ENCODE peak calls at places on chromosome 15, in ten cellular contexts. C is ACHN; M is natural killer cell; F is CD4-positive, alpha-beta T cell; Y is LoVo; S is HEK293T; X is stimulated activated CD8-positive, alpha-beta memory T cell treated with anti-CD3 and anti-CD28 coated beads, Interleukin-7, amount 100 ng/mL, for 24 hours; G is AG10803; N is activated T-helper 1 cell treated with anti-CD3 and anti-CD28 coated beads, Interleukin-2, amount 50 U/mL, for 16 hours; P is psoas muscle. J is an unnamed sample.

GRCh38 chr15:87620393-87620792 is 636.1 kb downstream of the NTRK3 start:
- DNase-seq in F (no peak), S (no peak), X (no peak), P (no peak), Y (no peak), G (no peak), C (no peak), N (no peak), M (no peak), J (no peak)

GRCh38 chr15:89129123-89129815 is 41.0 kb downstream of the ABHD2 start:
- DNase-seq in S (peak), C (peak), P (peak), X (no peak), F (peak), M (peak), G (no peak), Y (peak), N (peak), J (peak)

GRCh38 chr15:68488966-68489365 is 57.0 kb upstream of the ITGA11 start:
- DNase-seq in S (no peak), P (no peak), Y (no peak), N (no peak), C (peak), X (no peak), G (peak), M (no peak), F (no peak), J (no peak)

GRCh38 chr15:90774731-90775521 is 57.8 kb downstream of the BLM start:
- DNase-seq in S (no peak), N (no peak), M (no peak), F (no peak), G (peak), Y (peak), C (peak), X (no peak), P (no peak), J (no peak)

GRCh38 chr15:41892621-41893421 is 1.0 kb downstream of the SPTBN5 start:
- DNase-seq in Y (no peak), C (peak), N (no peak), M (no peak), P (peak), S (no peak), X (no peak), F (peak), G (no peak), J (peak)

GRCh38 chr15:77144028-77144427 is 73.1 kb upstream of the TSPAN3 start:
- DNase-seq in N (no peak), F (no peak), S (no peak), C (no peak), G (peak), Y (no peak), X (no peak), M (no peak), P (no peak), J (no peak)

GRCh38 chr15:33915571-33916407 is 52.5 kb upstream of the CHRM5 start:
- DNase-seq in S (peak), C (no peak), N (no peak), M (no peak), Y (peak), P (no peak), F (no peak), X (no peak), G (no peak), J (no peak)

GRCh38 chr15:99412626-99413025 is 153.2 kb upstream of the MEF2A start:
- DNase-seq in M (no peak), S (no peak), N (no peak), F (no peak), G (no peak), C (no peak), Y (no peak), P (no peak), X (no peak), J (peak)

GRCh38 chr15:69623521-69624513 is 171.2 kb downstream of the RPLP1 start:
- DNase-seq in F (no peak), M (no peak), Y (no peak), P (no peak), X (no peak), G (no peak), C (no peak), N (no peak), S (no peak), J (no peak)

GRCh38 chr15:96327155-96327741 is 3.3 kb upstream of the NR2F2 start:
- DNase-seq in G (peak), Y (peak), S (no peak), M (no peak), P (no peak), F (no peak), C (peak), X (no peak), N (no peak), J (no peak)

GRCh38 chr15:99076109-99076508 is 28.8 kb upstream of the SYNM start:
- DNase-seq in C (no peak), F (no peak), N (no peak), M (no peak), P (no peak), Y (no peak), G (no peak), X (no peak), S (no peak), J (no peak)

GRCh38 chr15:67025719-67026118 is 39.7 kb upstream of the SMAD3 start:
- DNase-seq in C (peak), G (peak), S (no peak), P (peak), Y (peak), X (no peak), N (no peak), F (no peak), M (no peak), J (peak)

GRCh38 chr15:70242962-70243685 is 145.4 kb upstream of the TLE3 start:
- DNase-seq in N (no peak), G (no peak), C (no peak), Y (no peak), M (no peak), X (no peak), P (no peak), S (no peak), F (no peak), J (no peak)

GRCh38 chr15:57288926-57289650 is 87.2 kb upstream of the CGNL1 start:
- DNase-seq in X (no peak), C (no peak), N (no peak), Y (no peak), S (no peak), P (no peak), F (no peak), M (no peak), G (peak), J (no peak)

GRCh38 chr15:31489801-31490646 is 163.4 kb downstream of the KLF13 start:
- DNase-seq in S (peak), C (peak), P (no peak), N (no peak), M (no peak), F (peak), Y (peak), G (peak), X (no peak), J (no peak)

GRCh38 chr15:38535451-38536200 is 29.0 kb downstream of the RASGRP1 start:
- DNase-seq in X (no peak), N (no peak), Y (no peak), C (no peak), M (no peak), S (no peak), P (no peak), F (no peak), G (peak), J (no peak)

GRCh38 chr15:89690276-89691218 is at the start of the genes PEX11A and WDR93:
- DNase-seq in P (peak), M (peak), G (peak), F (peak), Y (peak), X (peak), N (peak), C (peak), S (peak), J (peak)

GRCh38 chr15:73755481-73755880 is 2.3 kb upstream of the INSYN1 start:
- DNase-seq in F (no peak), C (no peak), G (no peak), S (no peak), N (no peak), X (no peak), M (no peak), Y (no peak), P (no peak), J (no peak)

GRCh38 chr15:79037848-79038247 is 52.7 kb downstream of the RASGRF1 start:
- DNase-seq in S (no peak), C (no peak), N (no peak), F (no peak), X (no peak), Y (no peak), G (no peak), P (no peak), M (no peak), J (no peak)

GRCh38 chr15:33831646-33832045 is 136.7 kb upstream of the CHRM5 start:
- DNase-seq in M (no peak), P (no peak), G (no peak), N (no peak), X (no peak), F (no peak), S (no peak), C (no peak), Y (no peak), J (no peak)

GRCh38 chr15:83219026-83219425 is 11.4 kb upstream of the HDGFL3 start:
- DNase-seq in P (no peak), G (no peak), M (no peak), S (no peak), C (no peak), F (no peak), X (no peak), N (no peak), Y (no peak), J (no peak)

J was measured in left lung.